ENCODE peak calls at places on chromosome 15, in seven cellular contexts. S is WTC11; X is dorsolateral prefrontal cortex; B is CD8-positive, alpha-beta T cell; E is NCI-H1105 treated with DMSO at 0.1 percent for 48 hours; H is activated naive CD4-positive, alpha-beta T cell treated with anti-CD3 and anti-CD28 coated beads, Interleukin-2, amount 10 ng/mL, durations not matched to agents 7 days and 5 days; V is NCI-H345. C is an unnamed sample.

GRCh38 chr15:62533687-62534086 is 368.6 kb upstream of the C2CD4B start:
- DNase-seq in X (no peak), V (no peak), H (no peak), E (no peak), B (no peak), S (no peak), C (no peak)

GRCh38 chr15:90376789-90377188 is 11.3 kb upstream of the IQGAP1 start:
- DNase-seq in V (no peak), E (no peak), H (peak), X (no peak), B (peak), S (no peak), C (no peak)

GRCh38 chr15:65766422-65767263 is 25.4 kb downstream of the DENND4A start:
- DNase-seq in H (no peak), V (peak), E (no peak), B (no peak), X (no peak), S (no peak), C (no peak)

GRCh38 chr15:39804026-39804425 is 21.4 kb upstream of the FSIP1 start:
- DNase-seq in V (no peak), X (no peak), S (no peak), B (no peak), E (no peak), H (no peak), C (peak)

GRCh38 chr15:57591822-57592367 is at the start of gene MYZAP:
- DNase-seq in S (peak), H (peak), V (peak), X (no peak), B (no peak), E (peak), C (peak)

GRCh38 chr15:84658080-84658787 is at the start of gene NMB:
- DNase-seq in S (peak), B (peak), X (peak), H (peak), V (peak), E (peak), C (peak)

GRCh38 chr15:22955544-22956085 is 24.6 kb downstream of the CYFIP1 start:
- DNase-seq in S (no peak), B (no peak), H (no peak), X (no peak), V (no peak), E (no peak), C (no peak)

GRCh38 chr15:27834684-27835083 is 264.4 kb downstream of the OCA2 start:
- DNase-seq in H (no peak), V (no peak), X (no peak), E (no peak), S (no peak), B (no peak), C (no peak)

GRCh38 chr15:33126559-33127290 is 67.8 kb downstream of the FMN1 start:
- DNase-seq in X (peak), B (peak), E (peak), S (no peak), H (peak), V (peak), C (peak)

GRCh38 chr15:46676233-46677206 is 1040.8 kb upstream of the SEMA6D start:
- DNase-seq in X (no peak), V (no peak), H (no peak), S (no peak), E (no peak), B (no peak), C (no peak)

GRCh38 chr15:93244691-93245615 is 155.9 kb upstream of the RGMA start:
- DNase-seq in X (no peak), E (no peak), V (no peak), B (no peak), S (no peak), H (no peak), C (no peak)

GRCh38 chr15:62021991-62022600 is 38.2 kb downstream of the VPS13C start:
- DNase-seq in E (no peak), H (no peak), X (no peak), V (no peak), B (no peak), S (no peak), C (no peak)

GRCh38 chr15:77832874-77833273 is 200.2 kb upstream of the LINGO1 start:
- DNase-seq in B (no peak), S (no peak), X (no peak), V (no peak), E (no peak), H (peak), C (no peak)

GRCh38 chr15:89813381-89814111 is 1.1 kb downstream of the ANPEP start:
- DNase-seq in S (no peak), V (no peak), B (no peak), E (no peak), X (no peak), H (no peak), C (no peak)

C was measured in RWPE1.